ENCODE peak calls at places on chromosomes 13 and 19, in nine cellular contexts. D is ascending aorta; I is stimulated activated CD8-positive, alpha-beta memory T cell treated with anti-CD3 and anti-CD28 coated beads, Interleukin-4, amount 100 ng/mL, for 24 hours; V is epithelial cell of proximal tubule; T is activated CD8-positive, alpha-beta memory T cell treated with anti-CD3 and anti-CD28 coated beads for 24 hours; M is NCI-H345; F is GM19239; J is vagina; S is activated CD8-positive, alpha-beta T cell treated with anti-CD3 and anti-CD28 coated beads for 36 hours. G is an unnamed sample.

GRCh38 chr13:97403893-97404683 is 29.9 kb upstream of the RAP2A start:
- DNase-seq in S (no peak), M (no peak), D (no peak), F (no peak), T (no peak), J (no peak), I (no peak), V (no peak), G (no peak)

GRCh38 chr13:110799246-110800236 is 86.0 kb downstream of the ING1 start:
- DNase-seq in T (no peak), V (no peak), I (no peak), J (no peak), D (peak), S (no peak), M (no peak), F (no peak), G (no peak)

GRCh38 chr19:32173836-32174235 is 171.6 kb upstream of the ZNF507 start:
- DNase-seq in J (no peak), S (no peak), V (no peak), I (no peak), D (no peak), T (no peak), F (no peak), M (no peak), G (no peak)

GRCh38 chr19:33883869-33884519 is 87.3 kb downstream of the KCTD15 start:
- DNase-seq in T (no peak), F (no peak), V (no peak), J (no peak), I (no peak), S (no peak), M (no peak), D (no peak), G (no peak)

GRCh38 chr13:84130739-84131138 is 248.5 kb upstream of the SLITRK1 start:
- DNase-seq in F (no peak), D (no peak), V (no peak), T (no peak), J (no peak), I (no peak), M (no peak), S (no peak), G (no peak)

GRCh38 chr13:107838592-107839161 is 376.7 kb downstream of the LIG4 start:
- DNase-seq in M (peak), F (no peak), T (no peak), J (no peak), V (no peak), D (no peak), S (no peak), I (no peak), G (no peak)

GRCh38 chr19:16025108-16026101 is 50.9 kb upstream of the TPM4 start:
- DNase-seq in T (no peak), I (no peak), F (no peak), M (no peak), V (no peak), S (peak), J (no peak), D (peak), G (peak)

GRCh38 chr13:105474983-105475382 is 1060.5 kb downstream of the EFNB2 start:
- DNase-seq in M (no peak), D (no peak), J (no peak), S (no peak), T (no peak), F (no peak), I (no peak), V (no peak), G (no peak)

GRCh38 chr13:104779311-104779710 is 1713.1 kb upstream of the SLC10A2 start:
- DNase-seq in S (no peak), J (no peak), V (no peak), F (no peak), T (no peak), M (no peak), I (no peak), D (no peak), G (no peak)

GRCh38 chr13:26474286-26474685 is 83.2 kb upstream of the WASF3 start:
- DNase-seq in T (no peak), M (no peak), D (no peak), S (no peak), V (no peak), J (peak), I (no peak), F (no peak), G (no peak)

GRCh38 chr19:17902701-17903100 is 30.1 kb upstream of the CCDC124 start:
- DNase-seq in I (no peak), D (no peak), F (no peak), S (no peak), V (no peak), T (no peak), J (no peak), M (no peak), G (no peak)

GRCh38 chr19:4028334-4029246 is 21.1 kb downstream of the PIAS4 start:
- DNase-seq in D (no peak), V (no peak), F (no peak), J (no peak), T (no peak), I (no peak), M (no peak), S (no peak), G (no peak)